ENCODE peak calls at places on chromosomes 11 and 22, in six cellular contexts. P, R, S, N, K and V are unnamed samples.

GRCh38 chr11:2385156-2386151 is 8.3 kb downstream of the CD81 start:
- DNase-seq in S (no peak), K (no peak), R (no peak), N (no peak), P (no peak), V (no peak)

GRCh38 chr11:7348432-7349298 is 97.0 kb downstream of the SYT9 start:
- DNase-seq in R (no peak), N (peak; percentile 30), P (peak; percentile 5), S (no peak), K (no peak), V (peak; percentile 41)

GRCh38 chr11:10329935-10330334 is 25.1 kb downstream of the ADM start:
- DNase-seq in N (no peak), K (no peak), S (no peak), R (peak; percentile 96), P (peak; percentile 43), V (no peak)

GRCh38 chr11:125374398-125374797 is 121.7 kb downstream of the FEZ1 start:
- DNase-seq in N (no peak), R (no peak), S (no peak), P (no peak), K (no peak), V (no peak)

GRCh38 chr11:114340311-114341131 is 44.3 kb downstream of the NNMT start:
- DNase-seq in P (peak; percentile 80), N (peak; percentile 88), R (peak; percentile 82), K (peak; percentile 61), S (peak; percentile 45), V (peak; percentile 37)

GRCh38 chr11:46369458-46370152 is 11.9 kb upstream of the MDK start:
- DNase-seq in R (peak; percentile 77), K (peak; percentile 86), P (peak; percentile 84), N (peak; percentile 94), S (no peak), V (peak; percentile 46)

GRCh38 chr11:120667281-120667680 is 155.7 kb downstream of the GRIK4 start:
- DNase-seq in P (no peak), R (no peak), S (no peak), N (no peak), K (no peak), V (no peak)

GRCh38 chr22:42434283-42434682 is 2.1 kb upstream of the NFAM1 start:
- DNase-seq in K (no peak), P (no peak), R (no peak), S (no peak), N (no peak), V (no peak)

GRCh38 chr11:113090716-113091577 is 129.7 kb downstream of the NCAM1 start:
- DNase-seq in S (no peak), K (no peak), P (no peak), N (no peak), R (no peak), V (no peak)

GRCh38 chr11:66335531-66336233 is 552 bp downstream of the RIN1 start:
- DNase-seq in K (peak; percentile 77), R (peak; percentile 59), S (no peak), N (peak; percentile 74), P (peak; percentile 82), V (peak; percentile 26)

GRCh38 chr11:110629594-110629993 is 82.6 kb downstream of the ARHGAP20 start:
- DNase-seq in R (no peak), N (no peak), S (no peak), K (no peak), P (no peak), V (no peak)

GRCh38 chr22:27731621-27732020 is 69.9 kb downstream of the MN1 start:
- DNase-seq in N (no peak), S (no peak), P (no peak), R (no peak), K (no peak), V (no peak)

GRCh38 chr11:119584193-119585037 is 144.6 kb downstream of the NECTIN1 start:
- DNase-seq in P (peak; percentile 81), K (peak; percentile 79), N (peak; percentile 95), S (peak; percentile 90), R (peak; percentile 63), V (no peak)

GRCh38 chr11:77633856-77634425 is 3.7 kb downstream of the CLNS1A start:
- DNase-seq in R (no peak), P (no peak), S (no peak), N (no peak), K (no peak), V (no peak)

GRCh38 chr11:18352581-18352980 is 30.2 kb downstream of the GTF2H1 start:
- DNase-seq in R (peak; percentile 30), S (no peak), N (no peak), P (no peak), K (no peak), V (peak; percentile 45)

GRCh38 chr11:120801801-120802689 is 221.9 kb upstream of the TBCEL start:
- DNase-seq in P (peak; percentile 58), R (peak; percentile 50), N (peak; percentile 70), S (peak; percentile 69), K (peak; percentile 91), V (peak; percentile 66)

GRCh38 chr22:49951001-49951677 is 9.4 kb upstream of the PIM3 start:
- DNase-seq in P (no peak), K (no peak), S (no peak), N (no peak), R (peak; percentile 64), V (peak; percentile 98)

GRCh38 chr22:41725510-41726110 is 26.3 kb downstream of the MEI1 start:
- DNase-seq in K (no peak), S (no peak), R (peak; percentile 12), N (peak; percentile 54), P (peak; percentile 10), V (peak; percentile 55)

GRCh38 chr11:65557280-65558001 is 718 bp downstream of the LTBP3 start:
- DNase-seq in R (no peak), N (peak; percentile 32), P (no peak), S (no peak), K (no peak), V (no peak)

GRCh38 chr11:130001491-130002351 is 914 bp downstream of the PRDM10 start:
- DNase-seq in P (peak; percentile 37), R (peak; percentile 25), K (peak; percentile 60), S (peak; percentile 30), N (peak; percentile 53), V (peak; percentile 7)

GRCh38 chr11:83691387-83692088 is 405.4 kb upstream of the CCDC90B start:
- DNase-seq in R (no peak), K (no peak), S (no peak), N (no peak), P (no peak), V (no peak)

GRCh38 chr22:46815896-46816721 is 53.7 kb downstream of the TBC1D22A start:
- DNase-seq in K (peak; percentile 45), R (peak; percentile 66), P (peak; percentile 55), N (peak; percentile 42), S (no peak), V (peak; percentile 19)

GRCh38 chr11:84430661-84431060 is 1144.5 kb upstream of the CCDC90B start:
- DNase-seq in N (peak; percentile 69), S (no peak), K (no peak), R (no peak), P (no peak), V (no peak)

GRCh38 chr11:95922536-95923440 is 1.1 kb downstream of the MTMR2 start:
- DNase-seq in N (no peak), P (peak; percentile 34), S (no peak), R (no peak), K (no peak), V (no peak)

GRCh38 chr11:61543606-61544306 is 35.2 kb downstream of the LRRC10B start:
- DNase-seq in R (peak; percentile 57), K (no peak), N (no peak), P (no peak), S (no peak), V (no peak)

GRCh38 chr11:69129053-69129452 is 26.7 kb upstream of the SMIM38 start:
- DNase-seq in N (no peak), R (no peak), K (no peak), S (no peak), P (no peak), V (no peak)
- H2BK5ac ChIP-seq in N (no peak overlapping the region), R (no peak overlapping the region), K (no peak overlapping the region), S (no peak overlapping the region), P (no peak overlapping the region), V (no peak overlapping the region)

GRCh38 chr22:44147821-44148574 is 32.7 kb upstream of the PARVG start:
- DNase-seq in N (peak; percentile 98), R (peak; percentile 36), K (peak; percentile 84), P (peak; percentile 50), S (no peak), V (no peak)
- H2BK5ac ChIP-seq in N (peak overlapping the region; percentile 88), R (no peak overlapping the region), K (peak overlapping the region; percentile 100), P (no peak overlapping the region), S (peak overlapping the region; percentile 5), V (no peak overlapping the region)

GRCh38 chr11:33944345-33944692 is 52.4 kb upstream of the LMO2 start:
- DNase-seq in S (no peak), P (no peak), N (no peak), K (no peak), R (no peak), V (no peak)
- H2BK5ac ChIP-seq in S (no peak overlapping the region), P (no peak overlapping the region), N (no peak overlapping the region), K (no peak overlapping the region), R (no peak overlapping the region), V (no peak overlapping the region)

DNA sequence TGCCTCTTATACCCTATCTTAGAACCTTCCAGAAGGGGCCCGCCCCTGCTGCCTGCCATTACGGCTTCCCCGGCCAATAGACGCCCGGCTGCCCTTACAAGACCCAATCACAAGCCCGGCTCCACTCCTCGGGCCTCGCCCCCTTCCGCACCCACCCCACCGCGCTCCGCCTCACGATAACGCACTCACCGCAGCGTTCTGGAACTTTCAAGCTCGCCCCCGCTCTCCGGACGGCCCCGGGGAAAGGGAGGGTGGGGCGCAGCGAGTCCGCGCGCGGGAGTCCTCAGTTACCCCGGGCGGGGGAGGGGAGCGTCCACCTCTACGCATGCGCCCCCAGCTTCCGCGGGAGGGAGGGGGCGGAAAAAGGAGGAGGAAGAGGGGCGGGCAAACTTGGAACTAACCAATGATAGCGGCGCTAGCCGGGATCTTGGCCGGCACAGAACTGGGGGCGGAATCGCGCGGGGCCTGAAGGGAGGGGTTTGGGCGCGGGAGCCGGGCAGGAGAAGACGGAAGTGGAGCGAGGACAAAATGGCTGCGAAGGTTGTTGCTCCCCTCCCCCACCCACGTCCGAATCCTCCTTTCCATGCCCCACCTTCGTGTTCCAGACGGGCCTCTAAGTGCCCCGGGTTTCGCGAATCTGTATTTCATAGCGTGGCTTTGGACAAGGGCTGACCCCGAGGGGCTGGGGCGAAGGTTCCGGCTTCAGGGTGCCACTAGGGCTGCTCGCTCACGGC is 389 bp upstream of the HSPA8 start:
- DNase-seq in P (peak; percentile 100), N (peak; percentile 99), R (peak; percentile 100), K (peak; percentile 96), S (peak; percentile 97), V (peak; percentile 99)
- H2BK5ac ChIP-seq in P (peak overlapping the region; percentile 100), N (peak overlapping the region; percentile 94), R (peak overlapping the region; percentile 97), K (peak overlapping the region; percentile 95), S (peak overlapping the region; percentile 99), V (peak overlapping the region; percentile 100)

GRCh38 chr11:106076421-106076922 is 675 bp downstream of the KBTBD3 start:
- DNase-seq in P (no peak), K (no peak), R (no peak), S (no peak), N (no peak), V (no peak)
- H2BK5ac ChIP-seq in P (no peak overlapping the region), K (peak overlapping the region; percentile 85), R (peak overlapping the region; percentile 51), S (no peak overlapping the region), N (no peak overlapping the region), V (no peak overlapping the region)